ENCODE peak calls at places on chromosomes 4 and X, in four cellular contexts. R, O, M and U are unnamed samples.

GRCh38 chr4:130722370-130722769 is 1626.4 kb downstream of the C4orf33 start:
- DNase-seq in R (no peak), O (no peak), M (no peak), U (no peak)

GRCh38 chr4:82903737-82904136 is 3.2 kb downstream of the THAP9 start:
- DNase-seq in R (no peak), O (no peak), M (no peak), U (no peak)

GRCh38 chr4:1566838-1567518 is 117.1 kb downstream of the FAM53A start:
- DNase-seq in R (no peak), O (peak; percentile 67), M (no peak), U (no peak)

GRCh38 chrX:22136711-22137110 is 104.6 kb downstream of the PHEX start:
- DNase-seq in R (no peak), O (no peak), M (no peak), U (peak; percentile 7)

GRCh38 chrX:72123471-72124185 is 8.1 kb downstream of the RTL5 start:
- DNase-seq in R (peak; percentile 61), O (peak; percentile 78), M (peak; percentile 52), U (peak; percentile 34)

GRCh38 chr4:159048166-159048886 is 54.6 kb upstream of the RAPGEF2 start:
- DNase-seq in R (peak; percentile 86), O (no peak), M (peak; percentile 89), U (peak; percentile 72)

GRCh38 chrX:78886550-78886949 is 58.6 kb upstream of the P2RY10 start:
- DNase-seq in R (no peak), O (no peak), M (no peak), U (peak; percentile 1)

GRCh38 chr4:212438-213174 is 88.3 kb downstream of the ZNF718 start:
- DNase-seq in R (peak; percentile 92), O (peak; percentile 77), M (peak; percentile 88), U (peak; percentile 83)

GRCh38 chr4:85744950-85745349 is 270.0 kb downstream of the ARHGAP24 start:
- DNase-seq in R (no peak), O (no peak), M (no peak), U (peak; percentile 31)

GRCh38 chr4:141759796-141760425 is 123.5 kb downstream of the IL15 start:
- DNase-seq in R (no peak), O (no peak), M (peak; percentile 67), U (peak; percentile 25)

GRCh38 chr4:147944264-147944663 is 212.4 kb downstream of the ARHGAP10 start:
- DNase-seq in R (no peak), O (no peak), M (no peak), U (no peak)

GRCh38 chrX:24023972-24024664 is 2.9 kb downstream of the KLHL15 start:
- DNase-seq in R (peak; percentile 6), O (no peak), M (peak; percentile 49), U (peak; percentile 7)

GRCh38 chr4:41212221-41213203 is 1.8 kb downstream of the APBB2 start:
- DNase-seq in R (peak; percentile 74), O (no peak), M (peak; percentile 86), U (peak; percentile 88)

GRCh38 chr4:139528377-139529005 is 27.5 kb downstream of the SETD7 start:
- DNase-seq in R (peak; percentile 62), O (no peak), M (no peak), U (peak; percentile 95)

GRCh38 chr4:162582180-162582579 is 418.4 kb upstream of the FSTL5 start:
- DNase-seq in R (no peak), O (no peak), M (no peak), U (no peak)

GRCh38 chr4:186948361-186949291 is 225.0 kb upstream of the FAT1 start:
- DNase-seq in R (peak; percentile 75), O (no peak), M (no peak), U (peak; percentile 36)

GRCh38 chr4:74133786-74134499 is 24.0 kb upstream of the MTHFD2L start:
- DNase-seq in R (peak; percentile 95), O (peak; percentile 81), M (peak; percentile 90), U (peak; percentile 97)

GRCh38 chrX:10755477-10756334 is 135.3 kb upstream of the MID1 start:
- DNase-seq in R (peak; percentile 68), O (no peak), M (peak; percentile 58), U (peak; percentile 74)

GRCh38 chr4:67437974-67438713 is 107.2 kb downstream of the CENPC start:
- DNase-seq in R (peak; percentile 54), O (no peak), M (peak; percentile 80), U (peak; percentile 86)

GRCh38 chr4:13527192-13527982 is 16.9 kb downstream of the NKX3-2 start:
- DNase-seq in R (no peak), O (peak; percentile 70), M (no peak), U (no peak)

GRCh38 chr4:17189322-17189721 is 290.9 kb upstream of the LDB2 start:
- DNase-seq in R (no peak), O (no peak), M (no peak), U (peak; percentile 55)

GRCh38 chr4:78517050-78517652 is 34.4 kb upstream of the ANXA3 start:
- DNase-seq in R (no peak), O (no peak), M (peak; percentile 53), U (peak; percentile 66)

GRCh38 chr4:108685036-108685686 is 34.8 kb downstream of the OSTC start:
- DNase-seq in R (no peak), O (no peak), M (no peak), U (peak; percentile 39)

GRCh38 chr4:77819836-77820679 is 890 bp upstream of the CNOT6L start:
- DNase-seq in R (peak; percentile 71), O (peak; percentile 99), M (peak; percentile 89), U (peak; percentile 82)

GRCh38 chrX:50003927-50004326 is 81.5 kb downstream of the CLCN5 start:
- DNase-seq in R (no peak), O (no peak), M (no peak), U (no peak)

GRCh38 chrX:39953879-39954278 is 143.9 kb downstream of the BCOR start:
- DNase-seq in R (peak; percentile 77), O (no peak), M (peak; percentile 43), U (peak; percentile 56)

GRCh38 chr4:2797188-2797544 is 4.3 kb downstream of the SH3BP2 start:
- DNase-seq in R (no peak), O (peak; percentile 76), M (no peak), U (no peak)

GRCh38 chr4:2797545-2798305 is 4.8 kb downstream of the SH3BP2 start:
- DNase-seq in R (no peak), O (peak; percentile 86), M (no peak), U (no peak)

GRCh38 chr4:2795558-2796260 is 2.8 kb downstream of the SH3BP2 start:
- DNase-seq in R (no peak), O (peak; percentile 83), M (no peak), U (no peak)

GRCh38 chr4:2794707-2795557 is 2.0 kb downstream of the SH3BP2 start:
- DNase-seq in R (peak; percentile 68), O (peak; percentile 92), M (peak; percentile 65), U (peak; percentile 90)

DNA sequence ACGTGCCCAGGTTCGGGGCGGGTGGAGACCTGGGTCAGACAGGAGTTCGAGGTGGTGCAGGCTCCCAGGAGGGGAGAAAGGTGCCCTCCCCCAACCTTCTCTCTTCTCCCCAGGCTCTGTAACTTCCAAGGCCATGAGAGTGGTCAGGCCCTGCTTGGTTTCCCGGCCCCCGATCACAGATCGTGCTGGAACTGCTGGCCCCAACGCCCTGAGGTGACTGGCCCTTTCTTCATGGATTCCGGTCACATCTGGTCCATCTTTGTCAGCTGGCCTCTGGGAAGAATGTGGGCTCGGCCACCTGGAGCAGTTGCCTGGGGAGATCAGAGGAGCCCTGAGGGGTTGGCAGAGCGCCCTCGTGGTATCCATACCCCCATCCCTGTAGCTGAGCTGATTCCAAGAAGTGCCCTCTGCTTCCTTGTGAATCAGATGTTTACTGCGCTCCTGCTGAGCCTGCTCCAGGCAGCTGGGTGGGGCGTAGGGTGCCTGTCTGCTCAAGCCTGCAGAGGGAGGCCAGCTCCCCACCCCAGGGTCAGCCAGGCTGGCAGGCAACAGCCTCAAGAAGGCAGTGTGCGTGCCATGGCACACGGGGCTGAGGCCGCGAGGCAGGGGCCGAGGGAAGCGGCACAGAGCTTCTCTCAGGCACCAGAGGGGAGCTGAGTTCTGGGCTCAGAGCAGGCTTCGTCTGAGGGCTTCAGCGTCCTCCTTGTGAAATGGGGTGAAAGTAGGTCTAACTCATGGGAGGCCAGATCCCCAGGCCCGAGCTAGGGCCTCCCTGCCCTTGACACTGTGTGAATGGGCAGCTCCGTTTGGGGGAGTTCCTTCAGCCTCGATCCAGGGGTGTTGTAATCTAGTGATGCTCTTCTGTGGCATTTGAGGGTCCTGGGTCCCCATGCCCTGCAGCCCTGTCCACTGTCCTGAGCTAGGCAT is 3.6 kb downstream of the SH3BP2 start:
- DNase-seq in R (no peak), O (peak; percentile 83), M (peak; percentile 69), U (peak; percentile 46)
- TF ChIP-seq CTCF in R (no peak), O (no peak), M (no peak), U (no peak)

GRCh38 chr4:184756399-184756798 is 22.5 kb upstream of the CENPU start:
- DNase-seq in R (no peak), O (no peak), M (no peak), U (peak; percentile 80)
- TF ChIP-seq CTCF in R (no peak), O (no peak), M (no peak), U (no peak)

GRCh38 chrX:8760021-8760420 is 28.1 kb upstream of the ANOS1 start:
- DNase-seq in R (no peak), O (no peak), M (no peak), U (no peak)

GRCh38 chrX:8749697-8750096 is 17.8 kb upstream of the ANOS1 start:
- DNase-seq in R (no peak), O (no peak), M (no peak), U (no peak)

GRCh38 chrX:8755813-8756212 is 23.9 kb upstream of the ANOS1 start:
- DNase-seq in R (no peak), O (no peak), M (no peak), U (no peak)

GRCh38 chrX:8755116-8755515 is 23.2 kb upstream of the ANOS1 start:
- DNase-seq in R (no peak), O (no peak), M (no peak), U (no peak)
- TF ChIP-seq CTCF in R (peak; percentile 38), O (no peak), M (no peak), U (no peak)

GRCh38 chr4:38723726-38724506 is 58.9 kb downstream of the TLR10 start:
- DNase-seq in R (no peak), O (no peak), M (no peak), U (peak; percentile 59)

GRCh38 chr4:38730830-38731646 is 51.8 kb downstream of the TLR10 start:
- DNase-seq in R (peak; percentile 92), O (peak; percentile 95), M (peak; percentile 73), U (peak; percentile 80)

GRCh38 chr4:38724507-38724808 is 58.3 kb downstream of the TLR10 start:
- DNase-seq in R (no peak), O (no peak), M (no peak), U (no peak)

GRCh38 chr4:38730493-38730829 is 52.3 kb downstream of the TLR10 start:
- DNase-seq in R (no peak), O (no peak), M (no peak), U (no peak)

DNA sequence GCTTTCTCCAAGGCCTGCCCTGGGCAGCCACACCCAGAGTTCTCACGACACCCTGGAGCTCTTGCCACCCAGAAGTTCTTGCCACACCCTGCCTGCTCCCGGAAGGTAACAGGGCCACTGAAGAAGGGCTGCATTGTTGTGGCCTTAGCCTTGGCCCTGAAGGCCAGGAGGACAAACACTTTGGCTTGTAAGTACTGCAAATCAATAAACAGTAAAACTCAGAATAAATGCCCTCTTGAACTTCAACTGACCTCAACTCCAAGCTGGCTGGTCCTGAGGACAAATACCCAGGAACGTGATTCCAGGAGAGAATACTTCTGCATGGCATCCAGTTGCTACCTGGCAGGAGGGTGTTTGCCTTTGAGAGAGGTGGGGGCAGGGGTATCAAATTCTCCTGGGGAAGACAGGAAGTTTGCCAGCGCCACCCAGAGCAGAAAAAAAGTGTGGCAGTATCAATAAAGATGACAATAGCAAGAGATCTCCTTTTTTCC is 54.1 kb downstream of the TLR10 start:
- DNase-seq in R (no peak), O (no peak), M (no peak), U (no peak)
- TF ChIP-seq CTCF in R (peak; percentile 4), O (no peak), M (no peak), U (no peak)